ENCODE peak calls at places on chromosome 10, in nine cellular contexts. One of them, this sample, is unnamed.

GRCh38 chr10:17175551-17175950 is 25.9 kb downstream of the TRDMT1 start:
- DNase-seq in B cell: no peak
- DNase-seq in HepG2: no peak
- DNase-seq in GM06990: no peak
- DNase-seq in Calu3: peak
- DNase-seq in fibroblast of lung: peak
- DNase-seq in MCF 10A: no peak
- DNase-seq in suprapubic skin: no peak
- DNase-seq in A549: no peak
- DNase-seq in this sample: no peak

GRCh38 chr10:65335311-65335710 is 1590.5 kb upstream of the LRRTM3 start:
- DNase-seq in MCF 10A: no peak
- DNase-seq in fibroblast of lung: no peak
- DNase-seq in B cell: no peak
- DNase-seq in Calu3: no peak
- DNase-seq in A549: no peak
- DNase-seq in GM06990: no peak
- DNase-seq in suprapubic skin: no peak
- DNase-seq in HepG2: no peak
- DNase-seq in this sample: no peak

GRCh38 chr10:126029999-126030398 is 133.6 kb downstream of the FANK1 start:
- DNase-seq in GM06990: no peak
- DNase-seq in MCF 10A: no peak
- DNase-seq in Calu3: no peak
- DNase-seq in HepG2: no peak
- DNase-seq in suprapubic skin: no peak
- DNase-seq in fibroblast of lung: no peak
- DNase-seq in B cell: no peak
- DNase-seq in A549: no peak
- DNase-seq in this sample: no peak

GRCh38 chr10:81135851-81136250 is 598.1 kb downstream of the SH2D4B start:
- DNase-seq in B cell: no peak
- DNase-seq in MCF 10A: no peak
- DNase-seq in fibroblast of lung: no peak
- DNase-seq in Calu3: no peak
- DNase-seq in GM06990: peak
- DNase-seq in HepG2: no peak
- DNase-seq in suprapubic skin: no peak
- DNase-seq in A549: no peak
- DNase-seq in this sample: peak

GRCh38 chr10:8150401-8150905 is 96.0 kb downstream of the GATA3 start:
- DNase-seq in GM06990: no peak
- DNase-seq in Calu3: no peak
- DNase-seq in HepG2: no peak
- DNase-seq in A549: no peak
- DNase-seq in B cell: no peak
- DNase-seq in suprapubic skin: no peak
- DNase-seq in MCF 10A: peak
- DNase-seq in fibroblast of lung: peak
- DNase-seq in this sample: no peak

GRCh38 chr10:3783313-3783689 is 1.7 kb downstream of the KLF6 start:
- DNase-seq in Calu3: peak
- DNase-seq in B cell: peak
- DNase-seq in MCF 10A: peak
- DNase-seq in A549: peak
- DNase-seq in GM06990: peak
- DNase-seq in suprapubic skin: peak
- DNase-seq in fibroblast of lung: peak
- DNase-seq in HepG2: no peak
- DNase-seq in this sample: peak

GRCh38 chr10:75619636-75620035 is 188.2 kb downstream of the LRMDA start:
- DNase-seq in GM06990: no peak
- DNase-seq in Calu3: no peak
- DNase-seq in A549: no peak
- DNase-seq in MCF 10A: no peak
- DNase-seq in B cell: no peak
- DNase-seq in HepG2: no peak
- DNase-seq in suprapubic skin: no peak
- DNase-seq in fibroblast of lung: no peak
- DNase-seq in this sample: no peak

GRCh38 chr10:127012769-127013152 is 107.5 kb downstream of the DOCK1 start:
- DNase-seq in MCF 10A: peak
- DNase-seq in Calu3: peak
- DNase-seq in A549: no peak
- DNase-seq in fibroblast of lung: peak
- DNase-seq in suprapubic skin: peak
- DNase-seq in HepG2: no peak
- DNase-seq in B cell: no peak
- DNase-seq in GM06990: no peak
- DNase-seq in this sample: no peak

DNA sequence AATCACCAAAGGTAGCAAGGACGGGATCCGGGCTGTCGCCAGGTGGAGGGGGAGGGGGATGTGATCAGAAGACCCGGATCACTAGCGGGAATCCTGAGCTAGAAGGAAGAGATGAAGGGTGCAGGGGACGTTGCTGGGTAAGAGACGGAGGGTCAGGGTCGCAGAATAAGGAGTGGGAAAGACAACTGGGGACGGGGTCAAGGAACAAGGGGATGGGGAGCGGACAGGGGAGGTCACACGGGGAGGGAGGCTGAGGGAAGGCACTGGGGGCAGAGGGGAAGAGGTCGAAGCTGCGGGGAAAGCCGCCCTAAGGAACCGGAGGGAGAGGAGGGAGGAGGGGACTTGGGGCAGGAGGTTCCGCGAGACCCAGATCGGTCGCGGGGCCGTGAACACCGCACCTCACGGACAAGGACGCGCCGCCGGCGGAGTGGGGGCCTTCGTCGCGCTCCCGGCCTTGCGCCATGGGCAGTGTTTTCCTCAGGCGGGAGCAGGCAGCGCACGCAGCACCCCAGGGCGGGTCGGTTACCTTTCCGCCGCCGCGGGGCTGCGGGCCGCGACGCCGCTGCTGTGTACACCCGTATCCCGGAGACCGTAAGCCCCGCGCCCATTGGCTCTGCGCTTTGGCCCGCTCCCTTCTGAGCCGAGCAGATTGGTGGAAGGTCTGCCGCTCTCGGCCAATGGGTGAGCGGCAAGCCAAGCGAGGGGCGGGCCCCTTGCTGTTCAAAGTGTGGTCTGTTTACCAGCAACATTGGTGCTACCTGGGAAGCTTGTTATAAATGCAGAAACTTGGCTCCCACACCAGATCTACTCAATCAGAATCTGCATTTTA is at the start of gene CFAP43:
- DNase-seq in Calu3: peak
- DNase-seq in fibroblast of lung: peak
- DNase-seq in GM06990: peak
- DNase-seq in A549: peak
- DNase-seq in HepG2: peak
- DNase-seq in MCF 10A: peak
- DNase-seq in suprapubic skin: peak
- DNase-seq in B cell: peak
- DNase-seq in this sample: peak
- TF ChIP-seq CTCF in Calu3: no peak
- TF ChIP-seq CTCF in fibroblast of lung: no peak
- TF ChIP-seq CTCF in GM06990: no peak
- TF ChIP-seq CTCF in A549: no peak
- TF ChIP-seq CTCF in HepG2: no peak
- TF ChIP-seq CTCF in MCF 10A: no peak
- TF ChIP-seq CTCF in suprapubic skin: no peak
- TF ChIP-seq CTCF in B cell: no peak
- TF ChIP-seq CTCF in this sample: no peak

GRCh38 chr10:132456881-132457280 is 59.9 kb downstream of the PWWP2B start:
- DNase-seq in fibroblast of lung: no peak
- DNase-seq in suprapubic skin: peak
- DNase-seq in Calu3: no peak
- DNase-seq in MCF 10A: no peak
- DNase-seq in GM06990: no peak
- DNase-seq in B cell: no peak
- DNase-seq in HepG2: no peak
- DNase-seq in A549: no peak
- DNase-seq in this sample: no peak

GRCh38 chr10:132458595-132459251 is 61.7 kb downstream of the PWWP2B start:
- DNase-seq in MCF 10A: peak
- DNase-seq in fibroblast of lung: no peak
- DNase-seq in B cell: peak
- DNase-seq in HepG2: no peak
- DNase-seq in suprapubic skin: peak
- DNase-seq in GM06990: peak
- DNase-seq in Calu3: peak
- DNase-seq in A549: no peak
- DNase-seq in this sample: peak

GRCh38 chr10:132455986-132456847 is 59.2 kb downstream of the PWWP2B start:
- DNase-seq in suprapubic skin: peak
- DNase-seq in GM06990: no peak
- DNase-seq in fibroblast of lung: no peak
- DNase-seq in HepG2: peak
- DNase-seq in A549: no peak
- DNase-seq in MCF 10A: no peak
- DNase-seq in Calu3: no peak
- DNase-seq in B cell: peak
- DNase-seq in this sample: no peak

GRCh38 chr10:132458071-132458594 is 61.1 kb downstream of the PWWP2B start:
- DNase-seq in A549: no peak
- DNase-seq in B cell: no peak
- DNase-seq in MCF 10A: no peak
- DNase-seq in GM06990: no peak
- DNase-seq in suprapubic skin: peak
- DNase-seq in HepG2: no peak
- DNase-seq in Calu3: no peak
- DNase-seq in fibroblast of lung: no peak
- DNase-seq in this sample: no peak

DNA sequence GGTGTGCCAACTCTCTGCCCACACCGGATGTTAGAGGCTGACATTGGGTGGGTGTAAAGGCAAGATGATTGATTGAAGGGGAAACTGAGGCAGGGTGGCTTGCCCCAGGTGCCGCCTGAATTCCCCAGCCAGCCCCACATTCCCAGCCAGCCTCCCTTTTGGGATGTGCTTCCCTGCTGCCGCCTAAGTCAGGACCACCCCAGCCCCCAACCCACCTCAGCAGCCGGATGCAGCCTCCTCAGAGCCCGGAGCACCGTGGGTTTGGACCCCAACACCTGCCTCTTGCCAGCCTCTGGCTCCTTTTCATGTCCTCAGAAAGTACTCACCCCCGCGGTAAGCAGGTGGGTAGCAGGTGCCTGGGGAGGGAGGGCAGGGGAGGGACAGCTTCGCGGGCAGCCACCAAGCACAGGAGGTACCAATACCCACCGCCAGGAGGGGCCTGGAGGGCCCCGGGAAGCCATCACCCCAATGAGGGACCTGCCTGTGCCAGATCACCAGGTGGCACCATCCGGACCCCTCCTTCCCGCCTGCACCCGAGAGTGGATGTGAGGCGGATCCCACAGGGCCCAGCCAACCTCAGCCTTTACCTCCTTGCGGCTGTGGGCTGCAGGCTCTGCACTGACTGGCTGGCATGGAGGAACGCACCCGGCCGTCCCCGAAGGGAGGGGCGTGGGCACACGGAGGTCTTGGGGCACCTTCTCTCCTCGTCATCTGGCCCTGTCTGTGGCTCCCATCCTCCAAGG is 60.5 kb downstream of the PWWP2B start:
- DNase-seq in A549: peak
- DNase-seq in fibroblast of lung: no peak
- DNase-seq in GM06990: no peak
- DNase-seq in suprapubic skin: peak
- DNase-seq in B cell: peak
- DNase-seq in HepG2: no peak
- DNase-seq in Calu3: no peak
- DNase-seq in MCF 10A: no peak
- DNase-seq in this sample: no peak
- TF ChIP-seq CTCF in A549: peak
- TF ChIP-seq CTCF in fibroblast of lung: no peak
- TF ChIP-seq CTCF in GM06990: no peak
- TF ChIP-seq CTCF in suprapubic skin: no peak
- TF ChIP-seq CTCF in B cell: no peak
- TF ChIP-seq CTCF in HepG2: no peak
- TF ChIP-seq CTCF in Calu3: no peak
- TF ChIP-seq CTCF in MCF 10A: no peak
- TF ChIP-seq CTCF in this sample: no peak

GRCh38 chr10:72925951-72926465 is 28.6 kb downstream of the PLA2G12B start:
- DNase-seq in A549: no peak
- DNase-seq in HepG2: peak
- DNase-seq in fibroblast of lung: no peak
- DNase-seq in GM06990: no peak
- DNase-seq in Calu3: no peak
- DNase-seq in MCF 10A: no peak
- DNase-seq in suprapubic skin: no peak
- DNase-seq in B cell: no peak
- DNase-seq in this sample: no peak

GRCh38 chr10:72927485-72927884 is 27.1 kb downstream of the PLA2G12B start:
- DNase-seq in GM06990: no peak
- DNase-seq in B cell: no peak
- DNase-seq in MCF 10A: no peak
- DNase-seq in A549: no peak
- DNase-seq in Calu3: no peak
- DNase-seq in HepG2: no peak
- DNase-seq in suprapubic skin: no peak
- DNase-seq in fibroblast of lung: no peak
- DNase-seq in this sample: no peak

GRCh38 chr10:72928798-72929197 is 25.8 kb downstream of the PLA2G12B start:
- DNase-seq in MCF 10A: no peak
- DNase-seq in A549: no peak
- DNase-seq in Calu3: no peak
- DNase-seq in B cell: no peak
- DNase-seq in suprapubic skin: no peak
- DNase-seq in GM06990: no peak
- DNase-seq in fibroblast of lung: no peak
- DNase-seq in HepG2: no peak
- DNase-seq in this sample: no peak

GRCh38 chr10:72918352-72918751 is 24.8 kb downstream of the OIT3 start:
- DNase-seq in A549: no peak
- DNase-seq in B cell: no peak
- DNase-seq in Calu3: no peak
- DNase-seq in HepG2: no peak
- DNase-seq in fibroblast of lung: no peak
- DNase-seq in GM06990: no peak
- DNase-seq in suprapubic skin: no peak
- DNase-seq in MCF 10A: no peak
- DNase-seq in this sample: no peak

GRCh38 chr10:72924351-72924750 is 30.3 kb downstream of the PLA2G12B start:
- DNase-seq in HepG2: no peak
- DNase-seq in B cell: no peak
- DNase-seq in MCF 10A: no peak
- DNase-seq in GM06990: no peak
- DNase-seq in Calu3: no peak
- DNase-seq in suprapubic skin: no peak
- DNase-seq in fibroblast of lung: no peak
- DNase-seq in A549: no peak
- DNase-seq in this sample: no peak
- TF ChIP-seq CTCF in HepG2: no peak
- TF ChIP-seq CTCF in B cell: no peak
- TF ChIP-seq CTCF in MCF 10A: no peak
- TF ChIP-seq CTCF in GM06990: no peak
- TF ChIP-seq CTCF in Calu3: no peak
- TF ChIP-seq CTCF in suprapubic skin: no peak
- TF ChIP-seq CTCF in fibroblast of lung: no peak
- TF ChIP-seq CTCF in A549: no peak
- TF ChIP-seq CTCF in this sample: no peak

DNA sequence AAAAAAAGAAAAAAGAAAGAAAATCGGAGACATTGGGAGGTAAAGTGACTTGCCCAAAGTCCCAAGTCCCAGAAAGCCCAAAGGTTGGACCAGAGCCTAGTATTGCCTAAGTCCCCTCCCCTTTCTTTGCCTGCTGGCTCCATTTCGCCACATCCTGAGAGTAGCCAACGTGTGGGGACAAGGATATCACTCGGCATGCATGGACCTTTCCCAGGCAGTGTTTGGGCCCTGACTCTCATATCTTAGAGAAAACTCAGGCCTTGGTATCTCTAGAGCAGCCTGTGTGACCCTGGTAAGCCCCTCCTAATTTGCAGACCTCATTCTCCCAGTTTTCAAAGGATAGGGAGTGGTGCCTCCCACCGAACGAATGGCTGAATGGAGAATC is 294.2 kb upstream of the ZMIZ1 start:
- DNase-seq in MCF 10A: peak
- DNase-seq in B cell: no peak
- DNase-seq in HepG2: peak
- DNase-seq in GM06990: no peak
- DNase-seq in A549: no peak
- DNase-seq in Calu3: no peak
- DNase-seq in suprapubic skin: no peak
- DNase-seq in fibroblast of lung: no peak
- DNase-seq in this sample: no peak
- TF ChIP-seq CTCF in MCF 10A: no peak
- TF ChIP-seq CTCF in B cell: no peak
- TF ChIP-seq CTCF in HepG2: no peak
- TF ChIP-seq CTCF in GM06990: no peak
- TF ChIP-seq CTCF in A549: no peak
- TF ChIP-seq CTCF in Calu3: no peak
- TF ChIP-seq CTCF in suprapubic skin: no peak
- TF ChIP-seq CTCF in fibroblast of lung: no peak
- TF ChIP-seq CTCF in this sample: no peak

This sample was measured in GM13977.